ENCODE peak calls at places on chromosomes 4 and X, in ten cellular contexts. K is nephron progenitor cell, I is ovary, H is K562, G is neural crest cell, Q is WTC11, O is RWPE1, Y is breast epithelium, W is Peyer's patch, C is left lung. T is an unnamed sample.

GRCh38 chr4:93791570-93792195 is 36.9 kb upstream of the ATOH1 start:
- DNase-seq in Q (peak; percentile 68), I (peak; percentile 47), K (peak; percentile 71), W (no peak), G (peak; percentile 52), O (peak; percentile 44), Y (no peak), C (no peak), H (peak; percentile 70), T (peak; percentile 69)

GRCh38 chr4:124459922-124460301 is 252.6 kb downstream of the ANKRD50 start:
- DNase-seq in O (no peak), K (no peak), C (no peak), Q (no peak), W (no peak), I (no peak), G (no peak), H (no peak), Y (no peak), T (peak; percentile 39)

GRCh38 chr4:89152972-89153371 is 41.6 kb downstream of the TIGD2 start:
- DNase-seq in K (no peak), C (no peak), G (no peak), Y (no peak), W (no peak), Q (no peak), H (no peak), I (no peak), O (no peak), T (no peak)

GRCh38 chr4:142452132-142452855 is 393.8 kb downstream of the INPP4B start:
- DNase-seq in O (no peak), Y (no peak), G (no peak), K (no peak), I (no peak), Q (no peak), C (no peak), H (no peak), W (no peak), T (no peak)

GRCh38 chrX:38985375-38985774 is 184.1 kb downstream of the MID1IP1 start:
- DNase-seq in G (no peak), C (no peak), H (peak; percentile 9), K (no peak), Q (no peak), O (peak; percentile 26), Y (no peak), I (no peak), W (no peak), T (no peak)

GRCh38 chr4:55866973-55867574 is 13.6 kb downstream of the EXOC1 start:
- DNase-seq in O (peak; percentile 29), K (no peak), I (no peak), W (no peak), Y (no peak), Q (no peak), C (no peak), H (peak; percentile 75), G (no peak), T (no peak)

GRCh38 chr4:113849771-113850170 is 88.2 kb upstream of the CAMK2D start:
- DNase-seq in G (no peak), Q (no peak), C (no peak), W (no peak), H (no peak), Y (no peak), I (peak; percentile 42), O (no peak), K (no peak), T (no peak)

GRCh38 chr4:71648923-71649322 is 135.0 kb downstream of the GC start:
- DNase-seq in K (no peak), O (no peak), H (no peak), C (no peak), G (no peak), Y (no peak), Q (no peak), W (no peak), I (no peak), T (no peak)

GRCh38 chrX:45743081-45743533 is 542.4 kb upstream of the DIPK2B start:
- DNase-seq in Y (no peak), C (no peak), O (peak; percentile 25), H (peak; percentile 19), Q (peak; percentile 12), W (no peak), G (no peak), K (no peak), I (no peak), T (no peak)
- TF ChIP-seq CTCF in Y (no peak), C (no peak), O (no peak), H (peak; percentile 28), Q (no peak), W (no peak), G (no peak), K (no peak), I (no peak), T (no peak)

GRCh38 chr4:43047044-43047443 is 154.5 kb downstream of the GRXCR1 start:
- DNase-seq in K (no peak), I (no peak), H (no peak), W (no peak), G (no peak), Y (no peak), C (no peak), Q (no peak), O (no peak), T (no peak)

DNA sequence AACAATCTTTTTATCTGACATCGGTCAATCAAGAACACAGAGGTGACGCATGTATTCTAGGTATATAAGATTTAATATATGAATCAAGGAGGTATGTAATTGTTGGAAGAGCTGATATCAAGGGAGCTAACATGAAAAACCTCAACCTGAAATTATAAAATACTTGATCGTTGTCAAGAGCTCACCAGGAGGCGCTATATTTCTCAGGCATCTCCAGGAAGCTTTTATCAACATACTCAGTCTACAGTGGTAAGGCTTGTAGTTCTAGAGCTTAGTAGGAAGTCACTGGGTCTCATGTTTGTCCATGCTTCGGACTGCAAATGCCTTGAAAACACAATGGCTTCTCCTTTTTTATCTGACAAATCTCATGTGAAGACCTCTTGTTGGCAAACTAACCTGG is 156.1 kb downstream of the GRXCR1 start:
- DNase-seq in Q (no peak), W (no peak), K (no peak), O (no peak), C (no peak), G (no peak), Y (no peak), H (no peak), I (no peak), T (no peak)
- TF ChIP-seq CTCF in Q (peak; percentile 22), W (no peak), K (no peak), O (no peak), C (no peak), G (no peak), Y (no peak), H (no peak), I (no peak), T (no peak)

DNA sequence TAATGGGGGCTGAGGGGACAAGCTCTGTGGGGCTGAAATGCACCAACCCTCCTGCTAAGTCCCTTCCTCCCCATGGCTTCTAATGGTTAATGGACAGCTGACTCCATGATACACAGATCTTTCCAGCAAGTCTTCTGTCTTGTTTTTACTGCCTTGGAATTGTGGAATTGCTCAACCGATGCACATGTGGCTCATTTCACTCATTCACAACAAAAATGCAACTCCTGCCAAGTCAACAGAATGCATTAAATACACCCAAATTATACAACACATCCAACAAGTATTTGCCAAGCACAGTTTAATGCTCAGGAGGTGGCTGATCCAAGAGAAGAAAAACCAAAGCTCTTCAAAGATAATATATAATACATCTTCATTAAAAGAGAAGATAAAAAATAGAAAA is 61.9 kb upstream of the PAGE4 start:
- DNase-seq in Y (no peak), I (no peak), W (no peak), O (no peak), C (no peak), Q (no peak), H (no peak), G (no peak), K (no peak), T (no peak)
- TF ChIP-seq CTCF in Y (no peak), I (no peak), W (no peak), O (no peak), C (no peak), Q (no peak), H (no peak), G (no peak), K (no peak), T (no peak)

DNA sequence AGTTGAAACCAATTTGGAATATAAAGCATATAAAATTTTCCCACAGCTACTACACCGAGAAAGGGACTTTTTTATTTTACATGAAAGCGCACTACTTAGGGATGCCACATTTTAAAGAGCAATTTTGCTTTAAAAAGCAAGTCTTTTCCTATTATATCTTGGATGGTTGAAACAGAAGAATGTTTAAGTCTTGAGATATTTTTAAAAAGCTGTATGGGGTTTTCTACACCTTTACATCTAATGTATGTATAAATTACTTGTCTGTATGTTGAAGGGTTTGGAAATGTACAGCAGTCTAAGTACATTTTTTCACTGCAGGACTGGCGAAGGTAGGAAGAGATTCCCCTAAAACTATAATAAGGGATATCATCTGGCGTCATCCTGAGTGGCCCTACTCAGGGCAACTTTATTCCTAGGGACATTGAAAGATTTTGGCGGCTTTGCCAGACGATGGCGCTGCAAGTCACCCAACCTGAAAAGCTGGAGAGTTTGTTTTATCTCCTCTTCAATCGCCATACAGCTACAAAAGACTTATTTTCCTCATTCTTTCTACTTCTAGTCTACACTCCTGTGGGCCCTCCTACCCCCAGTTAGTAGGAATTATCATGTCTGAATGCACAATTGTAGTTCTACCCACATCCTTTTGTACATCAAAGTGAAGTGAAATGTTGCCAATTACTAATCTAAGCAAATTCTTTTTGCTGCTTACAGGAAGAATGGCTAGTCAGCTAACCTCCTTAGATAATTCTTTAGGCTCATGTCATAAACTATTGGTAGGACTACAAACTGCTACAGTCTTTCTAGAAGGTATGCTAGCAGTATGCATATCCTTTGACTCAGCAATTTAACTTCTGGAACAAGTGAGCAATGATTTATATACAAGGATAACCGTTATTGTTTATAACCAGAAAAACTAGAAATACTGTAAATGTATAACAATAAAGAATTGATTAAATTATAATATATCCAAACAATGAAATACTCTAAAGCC is 781 bp upstream of the NEK1 start:
- DNase-seq in W (peak; percentile 79), Q (peak; percentile 77), G (peak; percentile 64), Y (peak; percentile 61), I (peak; percentile 48), H (peak; percentile 89), K (peak; percentile 70), C (no peak), O (peak; percentile 64), T (peak; percentile 77)
- TF ChIP-seq CTCF in W (peak; percentile 74), Q (no peak), G (peak; percentile 82), Y (peak; percentile 12), I (peak; percentile 45), H (peak; percentile 91), K (peak; percentile 66), C (peak; percentile 18), O (peak; percentile 81), T (peak; percentile 53)

DNA sequence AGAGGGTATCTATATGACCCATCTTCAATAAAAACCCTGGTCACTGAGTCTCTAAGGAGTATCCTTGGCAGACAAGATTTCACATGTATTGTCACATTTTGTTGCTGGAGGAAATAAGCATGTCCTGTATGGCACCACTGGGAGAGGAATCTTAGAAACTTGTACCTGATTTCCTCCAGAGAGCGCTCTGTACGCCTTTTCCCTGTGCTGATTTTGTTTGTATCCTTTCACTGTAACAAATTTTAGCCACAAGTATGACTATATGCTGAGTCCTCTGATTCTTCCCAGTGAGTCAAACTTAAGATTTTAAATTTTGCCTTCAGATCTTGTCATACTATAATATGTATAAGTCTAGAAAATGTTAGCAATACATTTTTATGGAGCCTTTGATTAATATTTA is 102.8 kb downstream of the ITIH6 start:
- DNase-seq in Y (no peak), I (no peak), Q (no peak), W (no peak), C (no peak), K (no peak), O (no peak), G (no peak), H (no peak), T (no peak)
- TF ChIP-seq CTCF in Y (no peak), I (no peak), Q (no peak), W (no peak), C (no peak), K (no peak), O (no peak), G (no peak), H (no peak), T (no peak)

GRCh38 chr4:24793219-24794005 is 2.0 kb upstream of the SOD3 start:
- DNase-seq in Y (no peak), H (peak; percentile 11), G (no peak), I (no peak), W (no peak), O (peak; percentile 39), Q (no peak), C (no peak), K (no peak), T (no peak)
- TF ChIP-seq CTCF in Y (no peak), H (peak; percentile 20), G (peak; percentile 53), I (no peak), W (peak; percentile 23), O (peak; percentile 11), Q (no peak), C (no peak), K (no peak), T (peak; percentile 56)

T was measured in endothelial cell.